ENCODE peak calls at places on chromosomes 5 and 9, in five cellular contexts. One of them, this sample, is unnamed.

GRCh38 chr5:135269224-135269623 is 129.8 kb downstream of the MACROH2A1 start:
- DNase-seq in epithelial cell of esophagus: no peak
- DNase-seq in retinal pigment epithelial cell: no peak
- DNase-seq in HCT116: no peak
- DNase-seq in bronchial epithelial cell: no peak
- DNase-seq in this sample: no peak

GRCh38 chr5:26009742-26010141 is 1028.6 kb downstream of the CDH9 start:
- DNase-seq in epithelial cell of esophagus: no peak
- DNase-seq in retinal pigment epithelial cell: no peak
- DNase-seq in HCT116: no peak
- DNase-seq in bronchial epithelial cell: no peak
- DNase-seq in this sample: no peak

GRCh38 chr9:85268024-85268610 is 473.6 kb downstream of the AGTPBP1 start:
- DNase-seq in epithelial cell of esophagus: no peak
- DNase-seq in retinal pigment epithelial cell: no peak
- DNase-seq in HCT116: no peak
- DNase-seq in bronchial epithelial cell: no peak
- DNase-seq in this sample: no peak

GRCh38 chr9:98074119-98074990 is 17.8 kb downstream of the NANS start:
- DNase-seq in epithelial cell of esophagus: peak
- DNase-seq in retinal pigment epithelial cell: no peak
- DNase-seq in HCT116: no peak
- DNase-seq in bronchial epithelial cell: peak
- DNase-seq in this sample: no peak

GRCh38 chr9:2727966-2728613 is 10.8 kb downstream of the KCNV2 start:
- DNase-seq in epithelial cell of esophagus: peak
- DNase-seq in retinal pigment epithelial cell: no peak
- DNase-seq in HCT116: peak
- DNase-seq in bronchial epithelial cell: peak
- DNase-seq in this sample: peak

GRCh38 chr5:83343345-83343744 is 128.2 kb upstream of the VCAN start:
- DNase-seq in epithelial cell of esophagus: no peak
- DNase-seq in retinal pigment epithelial cell: no peak
- DNase-seq in HCT116: no peak
- DNase-seq in bronchial epithelial cell: no peak
- DNase-seq in this sample: no peak

GRCh38 chr9:98129451-98129881 is 10.4 kb upstream of the TRIM14 start:
- DNase-seq in epithelial cell of esophagus: no peak
- DNase-seq in retinal pigment epithelial cell: no peak
- DNase-seq in HCT116: no peak
- DNase-seq in bronchial epithelial cell: no peak
- DNase-seq in this sample: peak

GRCh38 chr5:132266836-132267160 is 9.3 kb downstream of the PDLIM4 start:
- DNase-seq in epithelial cell of esophagus: no peak
- DNase-seq in retinal pigment epithelial cell: no peak
- DNase-seq in HCT116: no peak
- DNase-seq in bronchial epithelial cell: no peak
- DNase-seq in this sample: no peak

GRCh38 chr9:99389087-99390033 is 167.3 kb downstream of the SEC61B start:
- DNase-seq in epithelial cell of esophagus: peak
- DNase-seq in retinal pigment epithelial cell: no peak
- DNase-seq in HCT116: no peak
- DNase-seq in bronchial epithelial cell: peak
- DNase-seq in this sample: no peak

GRCh38 chr5:79756102-79756501 is 66.5 kb downstream of the CMYA5 start:
- DNase-seq in epithelial cell of esophagus: no peak
- DNase-seq in retinal pigment epithelial cell: no peak
- DNase-seq in HCT116: no peak
- DNase-seq in bronchial epithelial cell: no peak
- DNase-seq in this sample: no peak

GRCh38 chr5:56148453-56148971 is 84.6 kb downstream of the ANKRD55 start:
- DNase-seq in epithelial cell of esophagus: no peak
- DNase-seq in retinal pigment epithelial cell: no peak
- DNase-seq in HCT116: no peak
- DNase-seq in bronchial epithelial cell: peak
- DNase-seq in this sample: peak

GRCh38 chr9:84600739-84601138 is 68.8 kb upstream of the NTRK2 start:
- DNase-seq in epithelial cell of esophagus: peak
- DNase-seq in retinal pigment epithelial cell: no peak
- DNase-seq in HCT116: no peak
- DNase-seq in bronchial epithelial cell: peak
- DNase-seq in this sample: no peak

GRCh38 chr9:137286980-137287383 is 9.5 kb downstream of the TOR4A start:
- DNase-seq in epithelial cell of esophagus: peak
- DNase-seq in retinal pigment epithelial cell: no peak
- DNase-seq in HCT116: peak
- DNase-seq in bronchial epithelial cell: peak
- DNase-seq in this sample: no peak

GRCh38 chr5:125695994-125696679 is 727.1 kb upstream of the GRAMD2B start:
- DNase-seq in epithelial cell of esophagus: no peak
- DNase-seq in retinal pigment epithelial cell: no peak
- DNase-seq in HCT116: peak
- DNase-seq in bronchial epithelial cell: no peak
- DNase-seq in this sample: no peak

GRCh38 chr9:35962126-35962906 is 4.4 kb upstream of the OR2S2 start:
- DNase-seq in epithelial cell of esophagus: peak
- DNase-seq in retinal pigment epithelial cell: no peak
- DNase-seq in HCT116: no peak
- DNase-seq in bronchial epithelial cell: no peak
- DNase-seq in this sample: no peak

GRCh38 chr9:84597131-84597530 is 72.4 kb upstream of the NTRK2 start:
- DNase-seq in epithelial cell of esophagus: no peak
- DNase-seq in retinal pigment epithelial cell: no peak
- DNase-seq in HCT116: no peak
- DNase-seq in bronchial epithelial cell: no peak
- DNase-seq in this sample: peak

GRCh38 chr5:6837519-6838110 is 124.4 kb downstream of the TENT4A start:
- DNase-seq in epithelial cell of esophagus: no peak
- DNase-seq in retinal pigment epithelial cell: no peak
- DNase-seq in HCT116: no peak
- DNase-seq in bronchial epithelial cell: no peak
- DNase-seq in this sample: no peak

GRCh38 chr5:151631941-151632340 is 40.8 kb upstream of the FAT2 start:
- DNase-seq in epithelial cell of esophagus: no peak
- DNase-seq in retinal pigment epithelial cell: no peak
- DNase-seq in HCT116: no peak
- DNase-seq in bronchial epithelial cell: no peak
- DNase-seq in this sample: no peak

GRCh38 chr9:37383876-37384715 is 38.4 kb upstream of the GRHPR start:
- DNase-seq in epithelial cell of esophagus: no peak
- DNase-seq in retinal pigment epithelial cell: no peak
- DNase-seq in HCT116: no peak
- DNase-seq in bronchial epithelial cell: no peak
- DNase-seq in this sample: no peak

GRCh38 chr9:88535226-88535931 is 401 bp downstream of the NXNL2 start:
- DNase-seq in epithelial cell of esophagus: no peak
- DNase-seq in retinal pigment epithelial cell: no peak
- DNase-seq in HCT116: no peak
- DNase-seq in bronchial epithelial cell: no peak
- DNase-seq in this sample: no peak

GRCh38 chr5:5658226-5658625 is 235.7 kb downstream of the ICE1 start:
- DNase-seq in epithelial cell of esophagus: peak
- DNase-seq in retinal pigment epithelial cell: no peak
- DNase-seq in HCT116: no peak
- DNase-seq in bronchial epithelial cell: peak
- DNase-seq in this sample: no peak

GRCh38 chr5:137498301-137498735 is 808 bp downstream of the SPOCK1 start:
- DNase-seq in epithelial cell of esophagus: peak
- DNase-seq in retinal pigment epithelial cell: no peak
- DNase-seq in HCT116: no peak
- DNase-seq in bronchial epithelial cell: peak
- DNase-seq in this sample: no peak

GRCh38 chr5:150661086-150661485 is at the start of gene MYOZ3:
- DNase-seq in epithelial cell of esophagus: no peak
- DNase-seq in retinal pigment epithelial cell: no peak
- DNase-seq in HCT116: no peak
- DNase-seq in bronchial epithelial cell: no peak
- DNase-seq in this sample: no peak

GRCh38 chr5:92070786-92071185 is 687.7 kb upstream of the ARRDC3 start:
- DNase-seq in epithelial cell of esophagus: no peak
- DNase-seq in retinal pigment epithelial cell: no peak
- DNase-seq in HCT116: no peak
- DNase-seq in bronchial epithelial cell: no peak
- DNase-seq in this sample: no peak

GRCh38 chr5:50963647-50964584 is 297.5 kb downstream of the PARP8 start:
- DNase-seq in epithelial cell of esophagus: no peak
- DNase-seq in retinal pigment epithelial cell: no peak
- DNase-seq in HCT116: no peak
- DNase-seq in bronchial epithelial cell: no peak
- DNase-seq in this sample: no peak

GRCh38 chr5:141941307-141941706 is 16.7 kb downstream of the PCDH12 start:
- DNase-seq in epithelial cell of esophagus: peak
- DNase-seq in retinal pigment epithelial cell: no peak
- DNase-seq in HCT116: no peak
- DNase-seq in bronchial epithelial cell: peak
- DNase-seq in this sample: no peak

GRCh38 chr9:88682431-88682831 is 147.5 kb downstream of the NXNL2 start:
- DNase-seq in epithelial cell of esophagus: no peak
- DNase-seq in retinal pigment epithelial cell: no peak
- DNase-seq in HCT116: no peak
- DNase-seq in bronchial epithelial cell: no peak
- DNase-seq in this sample: no peak

GRCh38 chr5:147223951-147224791 is 10.7 kb upstream of the STK32A start:
- DNase-seq in epithelial cell of esophagus: peak
- DNase-seq in retinal pigment epithelial cell: no peak
- DNase-seq in HCT116: peak
- DNase-seq in bronchial epithelial cell: peak
- DNase-seq in this sample: no peak

GRCh38 chr5:131773805-131774204 is 23.0 kb downstream of the FNIP1 start:
- DNase-seq in epithelial cell of esophagus: no peak
- DNase-seq in retinal pigment epithelial cell: peak
- DNase-seq in HCT116: no peak
- DNase-seq in bronchial epithelial cell: peak
- DNase-seq in this sample: no peak

GRCh38 chr5:172640822-172641358 is at the start of gene NEURL1B:
- DNase-seq in epithelial cell of esophagus: peak
- DNase-seq in retinal pigment epithelial cell: no peak
- DNase-seq in HCT116: peak
- DNase-seq in bronchial epithelial cell: peak
- DNase-seq in this sample: no peak

GRCh38 chr9:105706156-105706555 is 11.8 kb downstream of the TMEM38B start:
- DNase-seq in epithelial cell of esophagus: no peak
- DNase-seq in retinal pigment epithelial cell: no peak
- DNase-seq in HCT116: no peak
- DNase-seq in bronchial epithelial cell: no peak
- DNase-seq in this sample: no peak

GRCh38 chr9:77460938-77461337 is 187.2 kb downstream of the GNA14 start:
- DNase-seq in epithelial cell of esophagus: no peak
- DNase-seq in retinal pigment epithelial cell: no peak
- DNase-seq in HCT116: no peak
- DNase-seq in bronchial epithelial cell: no peak
- DNase-seq in this sample: no peak

GRCh38 chr5:75053286-75054109 is 1.1 kb upstream of the GCNT4 start:
- DNase-seq in epithelial cell of esophagus: peak
- DNase-seq in retinal pigment epithelial cell: no peak
- DNase-seq in HCT116: no peak
- DNase-seq in bronchial epithelial cell: peak
- DNase-seq in this sample: no peak

GRCh38 chr5:126852916-126853315 is 76.0 kb downstream of the LMNB1 start:
- DNase-seq in epithelial cell of esophagus: no peak
- DNase-seq in retinal pigment epithelial cell: no peak
- DNase-seq in HCT116: no peak
- DNase-seq in bronchial epithelial cell: no peak
- DNase-seq in this sample: no peak

GRCh38 chr5:104412649-104413240 is 850.2 kb upstream of the NUDT12 start:
- DNase-seq in epithelial cell of esophagus: peak
- DNase-seq in retinal pigment epithelial cell: peak
- DNase-seq in HCT116: peak
- DNase-seq in bronchial epithelial cell: peak
- DNase-seq in this sample: no peak

GRCh38 chr5:128681764-128682664 is 144.0 kb upstream of the FBN2 start:
- DNase-seq in epithelial cell of esophagus: peak
- DNase-seq in retinal pigment epithelial cell: peak
- DNase-seq in HCT116: peak
- DNase-seq in bronchial epithelial cell: peak
- DNase-seq in this sample: no peak

GRCh38 chr5:128684951-128685350 is 146.9 kb upstream of the FBN2 start:
- DNase-seq in epithelial cell of esophagus: no peak
- DNase-seq in retinal pigment epithelial cell: peak
- DNase-seq in HCT116: no peak
- DNase-seq in bronchial epithelial cell: no peak
- DNase-seq in this sample: no peak

GRCh38 chr5:128681096-128681495 is 143.1 kb upstream of the FBN2 start:
- DNase-seq in epithelial cell of esophagus: no peak
- DNase-seq in retinal pigment epithelial cell: no peak
- DNase-seq in HCT116: no peak
- DNase-seq in bronchial epithelial cell: no peak
- DNase-seq in this sample: no peak

GRCh38 chr5:128687930-128688329 is 149.9 kb upstream of the FBN2 start:
- DNase-seq in epithelial cell of esophagus: no peak
- DNase-seq in retinal pigment epithelial cell: no peak
- DNase-seq in HCT116: no peak
- DNase-seq in bronchial epithelial cell: no peak
- DNase-seq in this sample: no peak

DNA sequence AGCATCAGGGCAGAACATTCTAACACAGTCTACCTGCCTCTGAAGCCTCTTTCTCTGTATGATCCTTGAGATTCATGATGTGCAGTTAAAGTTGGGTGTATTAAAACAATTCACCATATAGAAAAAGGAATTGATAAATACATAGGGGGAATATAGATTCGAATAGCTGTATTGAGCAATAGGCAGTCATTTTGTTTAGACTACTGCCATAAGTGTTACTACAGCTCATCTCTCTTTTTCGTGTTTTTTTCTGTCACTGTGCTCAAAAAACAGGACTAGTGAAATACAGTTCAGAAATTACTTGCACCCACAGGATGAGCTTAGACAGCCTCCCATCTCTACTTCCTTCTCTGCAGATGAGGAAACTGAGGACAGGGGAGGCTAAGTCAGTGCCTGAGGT is 144.6 kb upstream of the FBN2 start:
- DNase-seq in epithelial cell of esophagus: no peak
- DNase-seq in retinal pigment epithelial cell: no peak
- DNase-seq in HCT116: no peak
- DNase-seq in bronchial epithelial cell: no peak
- DNase-seq in this sample: no peak
- H3K4me3 ChIP-seq in epithelial cell of esophagus: no peak
- H3K4me3 ChIP-seq in retinal pigment epithelial cell: no peak
- H3K4me3 ChIP-seq in HCT116: no peak
- H3K4me3 ChIP-seq in bronchial epithelial cell: no peak
- H3K4me3 ChIP-seq in this sample: no peak

GRCh38 chr9:91117959-91118651 is 243.6 kb downstream of the AUH start:
- DNase-seq in epithelial cell of esophagus: no peak
- DNase-seq in retinal pigment epithelial cell: peak
- DNase-seq in HCT116: no peak
- DNase-seq in bronchial epithelial cell: no peak
- DNase-seq in this sample: no peak
- H3K4me3 ChIP-seq in epithelial cell of esophagus: no peak
- H3K4me3 ChIP-seq in retinal pigment epithelial cell: peak
- H3K4me3 ChIP-seq in HCT116: no peak
- H3K4me3 ChIP-seq in bronchial epithelial cell: no peak
- H3K4me3 ChIP-seq in this sample: no peak

GRCh38 chr5:60488466-60489130 is 211.4 kb downstream of the DEPDC1B start:
- DNase-seq in epithelial cell of esophagus: peak
- DNase-seq in retinal pigment epithelial cell: no peak
- DNase-seq in HCT116: no peak
- DNase-seq in bronchial epithelial cell: peak
- DNase-seq in this sample: no peak
- H3K4me3 ChIP-seq in epithelial cell of esophagus: peak
- H3K4me3 ChIP-seq in retinal pigment epithelial cell: no peak
- H3K4me3 ChIP-seq in HCT116: no peak
- H3K4me3 ChIP-seq in bronchial epithelial cell: peak
- H3K4me3 ChIP-seq in this sample: no peak

GRCh38 chr9:134065720-134066419 is 2.0 kb downstream of the BRD3 start:
- DNase-seq in epithelial cell of esophagus: peak
- DNase-seq in retinal pigment epithelial cell: no peak
- DNase-seq in HCT116: no peak
- DNase-seq in bronchial epithelial cell: peak
- DNase-seq in this sample: peak
- H3K4me3 ChIP-seq in epithelial cell of esophagus: peak
- H3K4me3 ChIP-seq in retinal pigment epithelial cell: peak
- H3K4me3 ChIP-seq in HCT116: peak
- H3K4me3 ChIP-seq in bronchial epithelial cell: peak
- H3K4me3 ChIP-seq in this sample: peak

This sample was measured in GM12864.